ENCODE peak calls at places on chromosomes 3 and 15, in four cellular contexts. Q is breast epithelium, I is esophagus muscularis mucosa, K is ovary. R is an unnamed sample.

GRCh38 chr3:126315916-126316514 is 41.2 kb downstream of the KLF15 start:
- DNase-seq in Q (no peak), I (peak), K (peak), R (no peak)

GRCh38 chr3:72629191-72629611 is 219.0 kb downstream of the SHQ1 start:
- DNase-seq in Q (no peak), I (no peak), K (no peak), R (no peak)

GRCh38 chr15:63601026-63601726 is 4.0 kb downstream of the FBXL22 start:
- DNase-seq in Q (no peak), I (peak), K (peak), R (peak)

GRCh38 chr15:80182611-80183210 is 29.9 kb downstream of the FAH start:
- DNase-seq in Q (no peak), I (no peak), K (no peak), R (peak)

GRCh38 chr15:58517252-58517681 is 85.5 kb downstream of the LIPC start:
- DNase-seq in Q (no peak), I (no peak), K (no peak), R (no peak)

GRCh38 chr3:29144807-29145206 is 136.1 kb upstream of the RBMS3 start:
- DNase-seq in Q (no peak), I (no peak), K (no peak), R (no peak)

GRCh38 chr3:100825574-100825973 is 116.3 kb downstream of the TFG start:
- DNase-seq in Q (no peak), I (no peak), K (no peak), R (no peak)

GRCh38 chr3:129607391-129608068 is 1.1 kb upstream of the PLXND1 start:
- DNase-seq in Q (no peak), I (no peak), K (no peak), R (no peak)

GRCh38 chr15:79071901-79072300 is 18.7 kb downstream of the RASGRF1 start:
- DNase-seq in Q (no peak), I (no peak), K (peak), R (no peak)

GRCh38 chr3:39506863-39507262 is 39.4 kb downstream of the MOBP start:
- DNase-seq in Q (no peak), I (no peak), K (no peak), R (no peak)

GRCh38 chr15:41561777-41562145 is 2.7 kb downstream of the TYRO3 start:
- DNase-seq in Q (no peak), I (no peak), K (peak), R (peak)

GRCh38 chr15:29139540-29140459 is 129.8 kb downstream of the NSMCE3 start:
- DNase-seq in Q (peak), I (no peak), K (peak), R (peak)

GRCh38 chr3:141285570-141285969 is 53.9 kb downstream of the PXYLP1 start:
- DNase-seq in Q (no peak), I (no peak), K (no peak), R (no peak)

GRCh38 chr15:59688383-59688887 is 685 bp downstream of the BNIP2 start:
- DNase-seq in Q (no peak), I (no peak), K (no peak), R (no peak)

GRCh38 chr3:174002543-174002942 is 605.0 kb downstream of the NLGN1 start:
- DNase-seq in Q (no peak), I (no peak), K (no peak), R (no peak)

GRCh38 chr3:150747909-150748568 is 14.9 kb downstream of the SIAH2 start:
- DNase-seq in Q (no peak), I (no peak), K (no peak), R (no peak)

GRCh38 chr3:150749218-150749617 is 13.8 kb downstream of the SIAH2 start:
- DNase-seq in Q (no peak), I (no peak), K (no peak), R (no peak)

GRCh38 chr3:150748648-150749047 is 14.3 kb downstream of the SIAH2 start:
- DNase-seq in Q (no peak), I (no peak), K (no peak), R (no peak)

GRCh38 chr3:150754896-150755295 is 8.1 kb downstream of the SIAH2 start:
- DNase-seq in Q (no peak), I (no peak), K (no peak), R (no peak)

GRCh38 chr3:150751781-150752263 is 11.1 kb downstream of the SIAH2 start:
- DNase-seq in Q (no peak), I (no peak), K (no peak), R (peak)
- TF ChIP-seq POLR2A in Q (no peak), I (no peak), K (no peak), R (no peak)

DNA sequence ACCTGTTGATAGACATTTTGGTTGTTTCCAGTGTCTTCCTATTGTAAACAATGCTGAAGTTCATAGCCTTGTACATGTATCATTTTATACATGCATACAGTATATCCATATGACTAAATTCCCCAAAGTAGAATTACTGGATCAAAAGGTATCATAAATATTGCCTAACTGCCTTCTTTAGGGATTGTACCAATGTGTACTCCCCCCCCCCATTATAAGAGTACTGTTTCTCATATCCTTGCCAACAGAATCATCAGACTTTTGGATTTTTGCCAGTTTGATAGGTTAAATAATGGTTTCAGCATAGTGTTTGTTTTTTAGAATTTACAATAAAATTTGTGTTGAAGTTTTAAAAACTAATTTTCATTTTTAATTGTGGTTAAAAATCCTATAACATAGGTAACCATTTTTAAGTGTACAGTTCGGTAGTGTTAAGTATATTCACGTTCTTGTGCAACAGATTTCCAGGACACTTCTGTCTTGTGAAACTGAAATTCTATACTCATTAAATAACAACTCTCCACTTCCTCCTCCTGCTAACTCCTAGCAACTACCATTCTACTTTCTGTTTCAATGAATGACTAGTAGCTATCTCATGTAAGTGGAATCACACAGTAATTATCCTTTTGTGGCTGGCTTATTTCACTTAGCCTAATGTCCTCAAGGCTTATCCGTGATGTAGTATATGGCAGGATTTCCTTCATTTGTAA is 30.8 kb upstream of the MAP3K13 start:
- DNase-seq in Q (no peak), I (no peak), K (no peak), R (no peak)
- TF ChIP-seq POLR2A in Q (no peak), I (no peak), K (no peak), R (no peak)

GRCh38 chr15:92809880-92810361 is 90.2 kb upstream of the CHD2 start:
- DNase-seq in Q (no peak), I (no peak), K (no peak), R (peak)
- TF ChIP-seq POLR2A in Q (no peak), I (no peak), K (no peak), R (no peak)

DNA sequence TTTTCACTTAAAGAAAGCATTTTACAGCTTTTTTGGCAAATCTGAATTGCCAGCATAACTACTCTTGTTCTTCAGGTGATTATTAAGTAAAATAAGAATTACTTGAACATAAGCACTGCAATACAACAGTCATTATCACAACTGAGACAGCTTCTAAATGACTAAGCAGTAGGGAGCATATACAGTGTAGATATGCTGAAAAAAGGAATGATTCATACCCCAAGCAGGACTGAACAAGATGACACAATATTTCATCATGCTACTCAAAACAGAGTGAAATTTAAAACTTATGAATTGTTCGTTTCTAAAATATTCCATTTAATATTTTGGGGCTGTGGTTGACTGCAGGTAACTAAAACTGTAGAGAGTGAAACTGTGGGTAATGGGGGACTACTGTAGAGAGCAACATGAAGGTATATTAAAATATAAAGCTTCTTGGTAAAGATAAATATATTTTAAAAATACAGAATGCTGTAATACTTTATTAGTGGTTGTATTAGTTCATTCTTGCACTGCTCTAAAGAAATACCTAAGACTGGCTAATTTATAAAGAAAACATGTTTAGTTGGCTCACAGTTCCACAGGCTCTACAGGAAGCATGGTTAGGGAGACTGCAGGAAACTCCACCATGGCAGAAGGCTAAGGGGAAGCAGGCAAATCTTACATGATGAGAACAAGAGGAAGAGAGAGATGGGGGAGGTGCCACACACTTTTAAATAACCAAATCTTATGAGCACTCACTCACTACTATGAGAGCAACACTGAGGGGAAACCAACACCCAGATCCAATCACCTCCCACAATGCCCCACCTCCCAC is 84.8 kb downstream of the DCLK3 start:
- DNase-seq in Q (no peak), I (no peak), K (no peak), R (no peak)
- TF ChIP-seq POLR2A in Q (no peak), I (no peak), K (no peak), R (no peak)

GRCh38 chr3:110895054-110895453 is 176.6 kb upstream of the NECTIN3 start:
- DNase-seq in Q (no peak), I (no peak), K (no peak), R (no peak)

GRCh38 chr3:110894574-110894973 is 177.0 kb upstream of the NECTIN3 start:
- DNase-seq in Q (no peak), I (no peak), K (no peak), R (no peak)
- TF ChIP-seq POLR2A in Q (no peak), I (no peak), K (no peak), R (no peak)

GRCh38 chr3:154121236-154122095 is at the start of gene ARHGEF26:
- DNase-seq in Q (peak), I (peak), K (peak), R (peak)
- TF ChIP-seq POLR2A in Q (no peak), I (no peak), K (peak), R (peak)

DNA sequence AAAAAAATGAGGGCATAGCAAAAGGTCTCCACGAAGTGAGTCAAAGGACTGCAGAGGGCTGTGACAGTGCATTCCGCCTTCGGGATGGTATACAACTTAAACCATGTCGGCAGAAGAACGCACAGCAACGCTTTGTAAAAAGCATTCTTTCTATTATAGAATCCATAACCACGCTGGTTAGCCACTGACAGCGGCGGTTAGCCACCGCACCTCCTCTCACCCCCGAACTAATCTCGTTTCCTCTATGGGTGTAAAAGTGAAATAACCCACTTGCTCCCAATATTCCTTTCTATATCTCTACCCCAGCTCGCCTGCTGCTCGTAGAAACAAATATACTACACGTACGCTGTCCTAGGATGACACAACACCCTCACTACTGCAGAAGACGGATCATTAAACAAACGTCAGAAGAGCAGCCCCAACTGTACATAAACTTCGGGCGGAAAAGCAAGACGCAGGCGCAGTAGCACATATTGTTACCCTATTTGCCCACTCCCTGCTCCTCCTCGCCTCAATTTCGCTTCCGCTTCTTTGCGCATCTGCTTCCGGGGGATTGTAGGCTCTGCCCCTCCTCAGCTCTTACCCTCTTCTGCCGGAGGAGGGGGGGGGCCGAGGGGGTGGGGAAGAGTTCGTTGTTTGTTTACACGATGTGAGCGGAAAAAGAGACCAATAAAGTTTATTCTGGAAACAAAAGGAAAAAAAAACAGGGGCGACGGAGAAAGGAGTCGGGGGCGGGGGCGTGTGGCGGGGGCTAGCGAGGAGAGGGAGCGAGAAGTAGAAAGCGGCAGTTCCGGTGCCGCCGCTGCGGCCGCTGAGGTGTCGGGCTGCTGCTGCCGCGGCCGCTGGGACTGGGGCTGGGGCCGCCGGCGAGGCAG is at the start of gene PIK3CA:
- DNase-seq in Q (peak), I (peak), K (peak), R (peak)
- TF ChIP-seq POLR2A in Q (no peak), I (peak), K (peak), R (peak)

DNA sequence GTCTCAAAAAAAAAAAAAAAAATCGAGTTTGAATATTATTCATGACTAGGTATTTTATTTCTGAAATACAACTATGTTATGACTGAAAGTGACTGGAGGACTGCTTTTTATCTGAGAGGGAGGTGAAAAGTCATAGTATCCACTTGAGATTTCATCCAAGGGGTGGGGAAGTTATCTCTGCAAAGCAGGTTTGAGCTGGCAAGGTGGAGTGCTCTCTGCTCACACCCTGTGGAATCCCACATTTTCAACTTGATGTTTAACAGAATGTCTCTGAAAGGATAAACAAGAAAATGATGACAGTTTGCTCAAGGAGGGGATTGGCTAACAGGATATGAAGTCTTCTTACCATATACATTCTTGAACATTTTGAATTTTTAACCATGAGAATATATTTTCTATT is 27.3 kb upstream of the SEC62 start:
- DNase-seq in Q (no peak), I (no peak), K (no peak), R (peak)
- TF ChIP-seq POLR2A in Q (no peak), I (no peak), K (no peak), R (no peak)